ENCODE peak calls at places on chromosomes 1 and 21, in five cellular contexts. One of them, this sample, is unnamed.

GRCh38 chr1:203175237-203176181 is at the start of gene MYBPH:
- DNase-seq in breast epithelium: peak
- DNase-seq in small intestine: no peak
- DNase-seq in EH: peak
- DNase-seq in ELF-1: no peak
- DNase-seq in this sample: no peak

GRCh38 chr1:105891308-105891707 is 1165.2 kb upstream of the PRMT6 start:
- DNase-seq in small intestine: no peak
- DNase-seq in ELF-1: no peak
- DNase-seq in breast epithelium: no peak
- DNase-seq in EH: no peak
- DNase-seq in this sample: no peak

GRCh38 chr1:27588256-27589232 is 15.4 kb downstream of the AHDC1 start:
- DNase-seq in breast epithelium: no peak
- DNase-seq in small intestine: no peak
- DNase-seq in EH: peak
- DNase-seq in ELF-1: no peak
- DNase-seq in this sample: no peak

GRCh38 chr1:28290851-28291250 is 31.5 kb downstream of the SESN2 start:
- DNase-seq in breast epithelium: no peak
- DNase-seq in small intestine: peak
- DNase-seq in EH: no peak
- DNase-seq in ELF-1: peak
- DNase-seq in this sample: no peak

GRCh38 chr1:32464191-32464715 is 619 bp upstream of the ZBTB8B start:
- DNase-seq in ELF-1: peak
- DNase-seq in small intestine: no peak
- DNase-seq in EH: no peak
- DNase-seq in breast epithelium: no peak
- DNase-seq in this sample: no peak

GRCh38 chr1:223022641-223023473 is 120.2 kb downstream of the TLR5 start:
- DNase-seq in small intestine: no peak
- DNase-seq in EH: no peak
- DNase-seq in breast epithelium: no peak
- DNase-seq in ELF-1: peak
- DNase-seq in this sample: no peak

GRCh38 chr1:113981962-113982931 is 3.0 kb downstream of the OLFML3 start:
- DNase-seq in small intestine: peak
- DNase-seq in breast epithelium: no peak
- DNase-seq in EH: peak
- DNase-seq in ELF-1: peak
- DNase-seq in this sample: no peak

GRCh38 chr21:42172596-42173483 is 46.1 kb upstream of the ABCG1 start:
- DNase-seq in EH: no peak
- DNase-seq in ELF-1: no peak
- DNase-seq in small intestine: no peak
- DNase-seq in breast epithelium: no peak
- DNase-seq in this sample: no peak

GRCh38 chr1:228515200-228515834 is 28.1 kb downstream of the RNF187 start:
- DNase-seq in breast epithelium: no peak
- DNase-seq in small intestine: no peak
- DNase-seq in EH: peak
- DNase-seq in ELF-1: peak
- DNase-seq in this sample: peak

GRCh38 chr1:200660719-200661118 is 9.0 kb downstream of the DDX59 start:
- DNase-seq in ELF-1: no peak
- DNase-seq in small intestine: no peak
- DNase-seq in EH: no peak
- DNase-seq in breast epithelium: no peak
- DNase-seq in this sample: no peak

GRCh38 chr1:216600730-216601426 is 122.4 kb downstream of the ESRRG start:
- DNase-seq in breast epithelium: peak
- DNase-seq in small intestine: peak
- DNase-seq in EH: peak
- DNase-seq in ELF-1: peak
- DNase-seq in this sample: no peak

This sample was measured in stimulated activated CD4-positive, alpha-beta T cell treated with anti-CD3 and anti-CD28 coated beads, Interleukin-4, amount 100 ng/mL, for 24 hours.